ENCODE peak calls at places on chromosomes 4 and X, in nine cellular contexts. X is IMR-90; Y is CD8-positive, alpha-beta T cell; N is psoas muscle; A is K562; P is lower lobe of right lung; Q is neural progenitor cell; R is tibial artery; J is fibroblast of lung. V is an unnamed sample.

GRCh38 chrX:88135735-88136134 is 611.3 kb upstream of the CPXCR1 start:
- DNase-seq in A (no peak), Y (no peak), P (no peak), N (no peak), X (no peak), Q (no peak), R (no peak), J (no peak), V (no peak)

GRCh38 chrX:113962338-113962737 is 621.5 kb upstream of the HTR2C start:
- DNase-seq in R (no peak), J (no peak), X (no peak), N (no peak), Q (no peak), A (no peak), P (no peak), Y (no peak), V (no peak)

GRCh38 chrX:51569561-51569960 is 49.2 kb downstream of the CENPVL3 start:
- DNase-seq in P (no peak), Y (no peak), N (no peak), X (no peak), A (no peak), Q (no peak), R (no peak), J (no peak), V (no peak)

GRCh38 chrX:17081535-17081934 is 135.1 kb downstream of the REPS2 start:
- DNase-seq in Y (no peak), Q (no peak), X (no peak), A (no peak), P (no peak), J (peak; percentile 10), N (no peak), R (no peak), V (no peak)

GRCh38 chr4:25677943-25678342 is 22.3 kb downstream of the SLC34A2 start:
- DNase-seq in Y (no peak), A (no peak), N (no peak), X (no peak), J (no peak), P (no peak), Q (no peak), R (no peak), V (no peak)

GRCh38 chr4:77073106-77073858 is 2.5 kb downstream of the CCNI start:
- DNase-seq in P (no peak), Q (no peak), J (peak; percentile 35), N (no peak), X (peak; percentile 56), A (no peak), Y (no peak), R (no peak), V (no peak)

GRCh38 chrX:82648062-82648461 is 860.0 kb upstream of the POU3F4 start:
- DNase-seq in P (no peak), Y (no peak), N (no peak), A (no peak), R (no peak), J (no peak), Q (no peak), X (no peak), V (no peak)

GRCh38 chrX:51215266-51215665 is 117.4 kb upstream of the NUDT10 start:
- DNase-seq in N (no peak), X (no peak), Q (peak; percentile 25), J (no peak), R (no peak), Y (no peak), P (no peak), A (peak; percentile 0), V (no peak)

DNA sequence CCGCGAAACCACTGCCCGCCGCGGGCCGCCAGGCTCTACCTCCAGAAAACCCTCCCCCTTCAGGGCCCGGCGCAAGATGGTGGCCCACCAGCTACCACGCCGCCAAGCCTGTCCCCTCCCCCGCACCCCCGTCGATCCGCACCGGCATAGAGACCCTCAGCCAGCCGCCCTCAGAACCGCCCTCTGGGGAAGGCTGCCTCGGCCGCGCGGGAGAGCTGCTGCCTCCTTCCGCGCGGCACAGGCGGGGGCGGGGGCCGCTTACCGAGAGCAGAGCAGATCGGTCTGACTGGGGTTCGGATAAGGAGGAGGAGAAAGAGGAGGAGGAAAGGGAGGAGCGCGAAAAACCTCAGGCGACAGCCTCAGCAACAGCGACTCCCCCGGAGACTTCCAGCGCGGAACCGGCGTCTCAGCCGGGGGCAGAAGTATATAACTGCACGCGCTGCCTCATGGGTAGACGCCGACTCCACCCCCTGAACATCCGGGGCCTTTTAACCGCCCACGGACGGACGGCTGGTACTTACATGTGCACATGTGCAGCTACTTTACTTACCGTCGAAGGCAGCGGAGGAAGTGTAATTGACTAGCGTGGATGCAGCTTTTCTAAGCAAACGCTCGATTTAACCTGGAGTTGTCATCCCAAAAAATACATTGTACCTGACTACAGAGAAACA is at the start of gene ZNF280C:
- DNase-seq in X (peak; percentile 91), J (peak; percentile 92), Y (peak; percentile 88), R (peak; percentile 92), Q (peak; percentile 84), N (peak; percentile 89), A (peak; percentile 97), P (peak; percentile 92), V (peak; percentile 74)
- TF ChIP-seq CTCF in X (peak; percentile 42), J (peak; percentile 39), Y (no peak), R (peak; percentile 13), Q (peak; percentile 30), N (peak; percentile 16), A (peak; percentile 60), P (peak; percentile 33), V (peak; percentile 52)

GRCh38 chrX:136168929-136169735 is 21.8 kb downstream of the FHL1 start:
- DNase-seq in X (peak; percentile 97), N (peak; percentile 37), A (peak; percentile 28), Q (peak; percentile 84), J (peak; percentile 91), P (no peak), Y (no peak), R (peak; percentile 76), V (peak; percentile 91)
- H3K4me3 ChIP-seq in X (no peak overlapping the region), N (peak overlapping the region; percentile 52), A (no peak overlapping the region), Q (no peak overlapping the region), J (no peak overlapping the region), P (no peak overlapping the region), Y (no peak overlapping the region), R (no peak overlapping the region), V (no peak overlapping the region)

DNA sequence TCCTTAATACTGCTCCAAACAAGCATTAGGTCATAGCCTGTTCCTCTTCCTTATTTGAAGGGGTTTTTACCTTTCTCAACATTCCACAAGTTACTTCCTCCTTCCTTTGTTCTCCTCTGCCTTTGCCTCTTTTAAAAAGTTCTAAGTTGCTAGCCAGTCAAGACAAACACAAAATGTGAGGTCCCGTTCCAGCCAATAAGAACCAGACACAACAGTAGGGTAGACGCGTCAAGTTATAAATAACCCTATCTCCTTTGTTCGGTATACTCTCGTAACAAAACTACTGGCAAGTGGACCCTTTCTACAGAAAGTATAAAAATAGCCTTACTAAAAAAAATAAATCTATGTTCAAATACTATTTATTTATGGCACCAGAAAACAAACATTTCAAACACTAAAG is 6.3 kb upstream of the ACE2 start:
- DNase-seq in R (no peak), Y (no peak), J (no peak), A (no peak), P (no peak), N (no peak), X (no peak), Q (no peak), V (no peak)
- H3K27me3 ChIP-seq in R (no peaks in the 10 kb centered on the region), Y (no peaks in the 10 kb centered on the region), J (no peaks in the 10 kb centered on the region), A (no peaks in the 10 kb centered on the region), P (no peaks in the 10 kb centered on the region), N (peaks cover 27% of the 10 kb centered on the region), X (peaks cover 5% of the 10 kb centered on the region), Q (no peaks in the 10 kb centered on the region), V (no peaks in the 10 kb centered on the region)

GRCh38 chr4:39484582-39485272 is 25.9 kb downstream of the LIAS start:
- DNase-seq in J (no peak), X (no peak), A (peak; percentile 45), P (no peak), R (no peak), Q (no peak), Y (no peak), N (no peak), V (no peak)

GRCh38 chr4:39490322-39490721 is 31.5 kb downstream of the LIAS start:
- DNase-seq in R (no peak), J (no peak), N (no peak), Q (no peak), A (no peak), Y (no peak), P (no peak), X (no peak), V (no peak)

GRCh38 chr4:39480902-39481695 is 22.2 kb downstream of the LIAS start:
- DNase-seq in A (no peak), N (no peak), Y (no peak), Q (no peak), P (no peak), J (no peak), R (no peak), X (no peak), V (no peak)

DNA sequence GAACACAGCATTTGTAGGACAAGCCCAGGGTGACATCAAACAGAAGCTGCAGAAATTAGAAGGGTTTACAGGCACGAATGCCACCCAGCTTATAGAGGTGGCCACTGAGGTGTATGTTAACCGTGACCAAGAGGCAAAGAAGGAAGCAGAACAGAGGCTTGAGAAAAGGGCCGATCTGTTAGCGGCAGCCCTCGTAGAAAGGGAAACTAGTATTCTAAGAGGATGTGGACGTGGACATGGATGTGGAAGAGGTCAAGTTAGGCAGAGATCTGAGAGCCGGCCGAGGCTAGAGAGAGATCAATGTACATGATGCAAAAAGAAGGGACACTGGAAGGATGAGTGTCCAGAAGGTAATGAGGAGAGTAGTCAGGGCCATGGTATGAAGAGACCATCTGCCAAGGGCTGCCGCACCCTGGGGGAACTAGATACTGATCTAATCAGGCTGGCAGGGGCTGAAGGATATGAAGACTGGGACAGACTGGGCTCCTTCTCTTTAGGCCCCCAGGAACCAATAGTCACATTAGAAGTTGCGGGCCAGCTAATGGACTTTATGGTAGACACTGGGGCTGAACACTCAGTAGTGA is 27.5 kb downstream of the LIAS start:
- DNase-seq in N (no peak), R (no peak), J (no peak), X (no peak), Q (no peak), P (no peak), Y (no peak), A (no peak), V (no peak)
- TF ChIP-seq CTCF in N (no peak), R (no peak), J (no peak), X (no peak), Q (no peak), P (no peak), Y (no peak), A (no peak), V (no peak)

GRCh38 chr4:101162990-101163380 is 184.3 kb downstream of the PPP3CA start:
- DNase-seq in P (no peak), R (no peak), A (no peak), Q (no peak), J (no peak), Y (no peak), X (no peak), N (no peak), V (no peak)
- H3K4me3 ChIP-seq in P (no peak overlapping the region), R (no peak overlapping the region), A (no peak overlapping the region), Q (no peak overlapping the region), J (no peak overlapping the region), Y (no peak overlapping the region), X (no peak overlapping the region), N (no peak overlapping the region), V (no peak overlapping the region)

V was measured in BJ.